ENCODE peak calls at places on chromosomes 13 and 19, in five cellular contexts. T is M059J, M is ELR, W is colonic mucosa, Q is GM20000. C is an unnamed sample.
A peak's percentile ranks its signal among the peaks of the same experiment; 100 is the strongest.

GRCh38 chr13:113559901-113560644 is 24.5 kb upstream of the TFDP1 start:
- DNase-seq in T (no peak), M (no peak), W (peak; percentile 11), Q (no peak), C (no peak)

GRCh38 chr13:38518328-38518727 is 168.5 kb upstream of the FREM2 start:
- DNase-seq in T (no peak), M (no peak), W (no peak), Q (no peak), C (no peak)

GRCh38 chr13:97225533-97225932 is 3.4 kb downstream of the MBNL2 start:
- DNase-seq in T (no peak), M (no peak), W (no peak), Q (no peak), C (no peak)

GRCh38 chr19:28737021-28737525 is 475.9 kb downstream of the UQCRFS1 start:
- DNase-seq in T (peak; percentile 26), M (peak; percentile 69), W (no peak), Q (peak; percentile 67), C (no peak)

GRCh38 chr19:33293255-33294057 is 8.9 kb downstream of the CEBPA start:
- DNase-seq in T (peak; percentile 83), M (peak; percentile 77), W (peak; percentile 68), Q (no peak), C (peak; percentile 79)

GRCh38 chr19:1999856-2000515 is 15.5 kb downstream of the BTBD2 start:
- DNase-seq in T (no peak), M (no peak), W (no peak), Q (no peak), C (no peak)

GRCh38 chr13:53068841-53069520 is 40.4 kb downstream of the OLFM4 start:
- DNase-seq in T (no peak), M (no peak), W (no peak), Q (no peak), C (no peak)

GRCh38 chr13:46896346-46897138 is at the start of gene HTR2A:
- DNase-seq in T (peak; percentile 23), M (peak; percentile 45), W (no peak), Q (no peak), C (peak; percentile 91)

GRCh38 chr13:25581351-25581750 is 209.6 kb downstream of the ATP8A2 start:
- DNase-seq in T (no peak), M (no peak), W (no peak), Q (no peak), C (no peak)

GRCh38 chr13:111575719-111576118 is 255.3 kb downstream of the TEX29 start:
- DNase-seq in T (no peak), M (no peak), W (no peak), Q (no peak), C (no peak)

GRCh38 chr13:89827552-89827951 is 1519.9 kb upstream of the MIR17HG start:
- DNase-seq in T (no peak), M (peak; percentile 19), W (no peak), Q (no peak), C (no peak)

GRCh38 chr19:40718774-40719391 is 2.0 kb downstream of the ITPKC start:
- DNase-seq in T (peak; percentile 63), M (peak; percentile 66), W (peak; percentile 97), Q (peak; percentile 40), C (no peak)

GRCh38 chr19:29384676-29385075 is 141.1 kb upstream of the VSTM2B start:
- DNase-seq in T (no peak), M (no peak), W (no peak), Q (no peak), C (peak; percentile 4)

GRCh38 chr19:55652311-55653078 is 2.3 kb upstream of the U2AF2 start:
- DNase-seq in T (no peak), M (no peak), W (no peak), Q (no peak), C (no peak)

GRCh38 chr19:35657904-35658700 is 8.2 kb upstream of the UPK1A start:
- DNase-seq in T (peak; percentile 36), M (peak; percentile 53), W (no peak), Q (no peak), C (no peak)

GRCh38 chr19:58509731-58510083 is 2.1 kb downstream of the SLC27A5 start:
- DNase-seq in T (no peak), M (no peak), W (no peak), Q (no peak), C (no peak)

GRCh38 chr13:97200081-97200942 is 21.8 kb upstream of the MBNL2 start:
- DNase-seq in T (no peak), M (no peak), W (no peak), Q (no peak), C (no peak)

GRCh38 chr13:71217827-71218226 is 649.2 kb downstream of the DACH1 start:
- DNase-seq in T (no peak), M (no peak), W (no peak), Q (no peak), C (no peak)

GRCh38 chr19:21693399-21693798 is 74.0 kb downstream of the ZNF100 start:
- DNase-seq in T (no peak), M (no peak), W (no peak), Q (no peak), C (no peak)

GRCh38 chr19:49639401-49640112 is 386 bp downstream of the RRAS start:
- DNase-seq in T (peak; percentile 26), M (no peak), W (peak; percentile 41), Q (no peak), C (no peak)

GRCh38 chr19:1767464-1767933 is 14.2 kb downstream of the ONECUT3 start:
- DNase-seq in T (no peak), M (peak; percentile 47), W (peak; percentile 47), Q (peak; percentile 93), C (peak; percentile 36)

GRCh38 chr19:51367565-51368365 is 1.0 kb downstream of the CLDND2 start:
- DNase-seq in T (peak; percentile 97), M (peak; percentile 98), W (peak; percentile 100), Q (peak; percentile 98), C (peak; percentile 100)

GRCh38 chr19:7083076-7083956 is 13.8 kb downstream of the ZNF557 start:
- DNase-seq in T (peak; percentile 27), M (peak; percentile 25), W (no peak), Q (no peak), C (no peak)

GRCh38 chr13:65387743-65388347 is 1842.3 kb downstream of the PCDH9 start:
- DNase-seq in T (no peak), M (no peak), W (no peak), Q (no peak), C (no peak)

GRCh38 chr19:16591803-16592556 is 19.8 kb upstream of the SLC35E1 start:
- DNase-seq in T (peak; percentile 68), M (peak; percentile 50), W (no peak), Q (no peak), C (no peak)

GRCh38 chr13:109145631-109146030 is 516.2 kb downstream of the MYO16 start:
- DNase-seq in T (peak; percentile 71), M (peak; percentile 83), W (peak; percentile 35), Q (peak; percentile 74), C (no peak)

GRCh38 chr19:48174445-48175030 is 4.1 kb downstream of the ZSWIM9 start:
- DNase-seq in T (no peak), M (no peak), W (no peak), Q (no peak), C (no peak)

GRCh38 chr19:42989851-42990250 is 36.4 kb downstream of the PSG11 start:
- DNase-seq in T (no peak), M (no peak), W (no peak), Q (no peak), C (no peak)

GRCh38 chr19:45667620-45668341 is at the start of gene GIPR:
- DNase-seq in T (peak; percentile 75), M (peak; percentile 60), W (peak; percentile 85), Q (peak; percentile 77), C (no peak)

GRCh38 chr19:48342841-48343540 is 17.6 kb downstream of the EMP3 start:
- DNase-seq in T (peak; percentile 45), M (peak; percentile 83), W (no peak), Q (no peak), C (no peak)